ENCODE peak calls at places on chromosome 1, in ten cellular contexts. A is substantia nigra; O is SHP77; K is hypothalamus; J is naive thymus-derived CD8-positive, alpha-beta T cell; C is HFF-Myc; Z is globus pallidus; U is activated T-cell treated with anti-CD3 and anti-CD28 coated beads for 24 hours; N is NCI-H2107; E is hippocampal formation. P is an unnamed sample.

GRCh38 chr1:226444901-226445300 is 37.0 kb upstream of the PARP1 start:
- DNase-seq in A (no peak), O (no peak), K (no peak), J (peak), C (no peak), Z (no peak), U (peak), N (no peak), E (no peak), P (no peak)

GRCh38 chr1:240562111-240562590 is 49.8 kb downstream of the GREM2 start:
- DNase-seq in A (no peak), O (no peak), K (no peak), J (no peak), C (no peak), Z (no peak), U (no peak), N (peak), E (no peak), P (no peak)

GRCh38 chr1:160093624-160094290 is 4.7 kb downstream of the IGSF8 start:
- DNase-seq in A (no peak), O (no peak), K (no peak), J (no peak), C (no peak), Z (no peak), U (no peak), N (no peak), E (no peak), P (no peak)

GRCh38 chr1:166933137-166933536 is 42.2 kb downstream of the ILDR2 start:
- DNase-seq in A (no peak), O (no peak), K (no peak), J (no peak), C (no peak), Z (no peak), U (no peak), N (no peak), E (no peak), P (no peak)

GRCh38 chr1:94986783-94987182 is 59.9 kb upstream of the CNN3 start:
- DNase-seq in A (no peak), O (no peak), K (no peak), J (no peak), C (no peak), Z (no peak), U (no peak), N (no peak), E (no peak), P (no peak)

GRCh38 chr1:200302893-200303250 is 107.0 kb downstream of the ZNF281 start:
- DNase-seq in A (peak), O (no peak), K (peak), J (no peak), C (no peak), Z (peak), U (no peak), N (peak), E (peak), P (peak)

GRCh38 chr1:154371436-154371835 is 33.7 kb upstream of the IL6R start:
- DNase-seq in A (no peak), O (no peak), K (no peak), J (no peak), C (no peak), Z (no peak), U (no peak), N (no peak), E (no peak), P (no peak)

GRCh38 chr1:116508090-116508983 is 62.5 kb downstream of the CD58 start:
- DNase-seq in A (no peak), O (no peak), K (no peak), J (no peak), C (no peak), Z (no peak), U (no peak), N (no peak), E (no peak), P (no peak)

GRCh38 chr1:159171254-159171687 is at the start of gene CADM3:
- DNase-seq in A (peak), O (no peak), K (peak), J (no peak), C (no peak), Z (no peak), U (no peak), N (no peak), E (peak), P (no peak)

GRCh38 chr1:246966502-246966901 is 34.8 kb upstream of the AHCTF1 start:
- DNase-seq in A (no peak), O (no peak), K (no peak), J (no peak), C (no peak), Z (no peak), U (no peak), N (no peak), E (no peak), P (no peak)

GRCh38 chr1:150575072-150575489 is 4.3 kb downstream of the MCL1 start:
- DNase-seq in A (no peak), O (no peak), K (no peak), J (no peak), C (no peak), Z (no peak), U (no peak), N (no peak), E (no peak), P (no peak)

GRCh38 chr1:167631987-167632680 is 2.1 kb downstream of the RCSD1 start:
- DNase-seq in A (no peak), O (no peak), K (no peak), J (peak), C (no peak), Z (no peak), U (no peak), N (no peak), E (no peak), P (peak)

GRCh38 chr1:164586619-164587018 is 27.6 kb downstream of the PBX1 start:
- DNase-seq in A (no peak), O (no peak), K (no peak), J (no peak), C (no peak), Z (no peak), U (no peak), N (no peak), E (no peak), P (no peak)

GRCh38 chr1:156692958-156693857 is 12.2 kb downstream of the CRABP2 start:
- DNase-seq in A (no peak), O (no peak), K (no peak), J (no peak), C (no peak), Z (no peak), U (no peak), N (peak), E (no peak), P (no peak)

GRCh38 chr1:87594736-87595383 is 266.2 kb downstream of the LMO4 start:
- DNase-seq in A (no peak), O (no peak), K (no peak), J (no peak), C (no peak), Z (no peak), U (no peak), N (no peak), E (no peak), P (no peak)

GRCh38 chr1:40310983-40311642 is 6.0 kb downstream of the COL9A2 start:
- DNase-seq in A (no peak), O (no peak), K (no peak), J (no peak), C (no peak), Z (no peak), U (no peak), N (no peak), E (no peak), P (no peak)

GRCh38 chr1:114549137-114549536 is 32.3 kb downstream of the BCAS2 start:
- DNase-seq in A (no peak), O (no peak), K (no peak), J (no peak), C (no peak), Z (no peak), U (no peak), N (no peak), E (no peak), P (no peak)

P was measured in pons.